ENCODE peak calls at places on chromosome 9, in seven cellular contexts. One of them, this sample, is unnamed.

GRCh38 chr9:110116543-110116885 is 91.4 kb downstream of the C9orf152 start:
- DNase-seq in fibroblast of lung: peak
- DNase-seq in fibroblast of the aortic adventitia: peak
- DNase-seq in Peyer's patch: no peak
- DNase-seq in GM20000: no peak
- DNase-seq in IMR-90: peak
- DNase-seq in kidney epithelial cell: no peak
- DNase-seq in this sample: no peak

GRCh38 chr9:37811906-37812476 is 11.4 kb downstream of the DCAF10 start:
- DNase-seq in fibroblast of the aortic adventitia: no peak
- DNase-seq in GM20000: no peak
- DNase-seq in kidney epithelial cell: no peak
- DNase-seq in fibroblast of lung: no peak
- DNase-seq in Peyer's patch: no peak
- DNase-seq in IMR-90: no peak
- DNase-seq in this sample: no peak

GRCh38 chr9:112280904-112281303 is 52.5 kb downstream of the PTBP3 start:
- DNase-seq in fibroblast of the aortic adventitia: no peak
- DNase-seq in IMR-90: no peak
- DNase-seq in fibroblast of lung: no peak
- DNase-seq in GM20000: no peak
- DNase-seq in kidney epithelial cell: no peak
- DNase-seq in Peyer's patch: no peak
- DNase-seq in this sample: no peak

GRCh38 chr9:38368731-38369130 is 23.8 kb upstream of the ALDH1B1 start:
- DNase-seq in fibroblast of lung: no peak
- DNase-seq in kidney epithelial cell: no peak
- DNase-seq in GM20000: no peak
- DNase-seq in fibroblast of the aortic adventitia: no peak
- DNase-seq in IMR-90: no peak
- DNase-seq in Peyer's patch: no peak
- DNase-seq in this sample: no peak

GRCh38 chr9:89466451-89467277 is 31.2 kb downstream of the SEMA4D start:
- DNase-seq in fibroblast of lung: no peak
- DNase-seq in GM20000: peak
- DNase-seq in fibroblast of the aortic adventitia: no peak
- DNase-seq in kidney epithelial cell: peak
- DNase-seq in Peyer's patch: peak
- DNase-seq in IMR-90: no peak
- DNase-seq in this sample: no peak

GRCh38 chr9:130453487-130453886 is 8.7 kb downstream of the ASS1 start:
- DNase-seq in IMR-90: peak
- DNase-seq in kidney epithelial cell: peak
- DNase-seq in fibroblast of lung: peak
- DNase-seq in fibroblast of the aortic adventitia: peak
- DNase-seq in GM20000: no peak
- DNase-seq in Peyer's patch: no peak
- DNase-seq in this sample: no peak

GRCh38 chr9:136991993-136992818 is at the start of gene PAXX:
- DNase-seq in Peyer's patch: peak
- DNase-seq in fibroblast of the aortic adventitia: peak
- DNase-seq in GM20000: peak
- DNase-seq in fibroblast of lung: peak
- DNase-seq in kidney epithelial cell: peak
- DNase-seq in IMR-90: peak
- DNase-seq in this sample: peak

GRCh38 chr9:101455656-101456235 is 20.2 kb upstream of the ALDOB start:
- DNase-seq in fibroblast of lung: peak
- DNase-seq in IMR-90: peak
- DNase-seq in Peyer's patch: no peak
- DNase-seq in GM20000: no peak
- DNase-seq in fibroblast of the aortic adventitia: peak
- DNase-seq in kidney epithelial cell: no peak
- DNase-seq in this sample: no peak

GRCh38 chr9:85117831-85118230 is 448.3 kb downstream of the NTRK2 start:
- DNase-seq in Peyer's patch: no peak
- DNase-seq in kidney epithelial cell: no peak
- DNase-seq in GM20000: no peak
- DNase-seq in fibroblast of the aortic adventitia: no peak
- DNase-seq in IMR-90: no peak
- DNase-seq in fibroblast of lung: no peak
- DNase-seq in this sample: no peak

GRCh38 chr9:136695435-136695895 is 8.2 kb upstream of the AGPAT2 start:
- DNase-seq in fibroblast of lung: no peak
- DNase-seq in kidney epithelial cell: peak
- DNase-seq in fibroblast of the aortic adventitia: no peak
- DNase-seq in IMR-90: no peak
- DNase-seq in Peyer's patch: no peak
- DNase-seq in GM20000: no peak
- DNase-seq in this sample: no peak

GRCh38 chr9:87683751-87684626 is 41.9 kb upstream of the CTSL start:
- DNase-seq in fibroblast of the aortic adventitia: no peak
- DNase-seq in Peyer's patch: no peak
- DNase-seq in GM20000: no peak
- DNase-seq in fibroblast of lung: no peak
- DNase-seq in IMR-90: no peak
- DNase-seq in kidney epithelial cell: no peak
- DNase-seq in this sample: no peak

GRCh38 chr9:137592767-137593166 is 2.5 kb upstream of the ZMYND19 start:
- DNase-seq in IMR-90: no peak
- DNase-seq in GM20000: no peak
- DNase-seq in kidney epithelial cell: no peak
- DNase-seq in fibroblast of lung: no peak
- DNase-seq in fibroblast of the aortic adventitia: no peak
- DNase-seq in Peyer's patch: no peak
- DNase-seq in this sample: no peak

GRCh38 chr9:14992516-14992915 is 82.3 kb upstream of the FREM1 start:
- DNase-seq in GM20000: no peak
- DNase-seq in kidney epithelial cell: no peak
- DNase-seq in IMR-90: no peak
- DNase-seq in fibroblast of lung: no peak
- DNase-seq in Peyer's patch: no peak
- DNase-seq in fibroblast of the aortic adventitia: peak
- DNase-seq in this sample: no peak

GRCh38 chr9:82212885-82213284 is 224.3 kb downstream of the SPATA31D1 start:
- DNase-seq in fibroblast of the aortic adventitia: no peak
- DNase-seq in IMR-90: no peak
- DNase-seq in kidney epithelial cell: no peak
- DNase-seq in fibroblast of lung: no peak
- DNase-seq in Peyer's patch: no peak
- DNase-seq in GM20000: no peak
- DNase-seq in this sample: no peak

GRCh38 chr9:11443631-11444030 is 830.8 kb upstream of the PTPRD start:
- DNase-seq in fibroblast of lung: no peak
- DNase-seq in IMR-90: no peak
- DNase-seq in kidney epithelial cell: no peak
- DNase-seq in GM20000: no peak
- DNase-seq in fibroblast of the aortic adventitia: no peak
- DNase-seq in Peyer's patch: no peak
- DNase-seq in this sample: no peak

GRCh38 chr9:114283551-114284111 is 39.3 kb upstream of the ORM1 start:
- DNase-seq in IMR-90: no peak
- DNase-seq in fibroblast of the aortic adventitia: no peak
- DNase-seq in kidney epithelial cell: no peak
- DNase-seq in fibroblast of lung: no peak
- DNase-seq in Peyer's patch: no peak
- DNase-seq in GM20000: no peak
- DNase-seq in this sample: no peak

GRCh38 chr9:114287001-114287762 is 35.7 kb upstream of the ORM1 start:
- DNase-seq in GM20000: no peak
- DNase-seq in fibroblast of the aortic adventitia: no peak
- DNase-seq in IMR-90: no peak
- DNase-seq in fibroblast of lung: no peak
- DNase-seq in Peyer's patch: no peak
- DNase-seq in kidney epithelial cell: no peak
- DNase-seq in this sample: no peak

GRCh38 chr9:114284316-114285060 is 38.4 kb upstream of the ORM1 start:
- DNase-seq in fibroblast of lung: no peak
- DNase-seq in GM20000: no peak
- DNase-seq in Peyer's patch: no peak
- DNase-seq in IMR-90: no peak
- DNase-seq in kidney epithelial cell: no peak
- DNase-seq in fibroblast of the aortic adventitia: no peak
- DNase-seq in this sample: no peak

GRCh38 chr9:114286146-114286679 is 36.7 kb upstream of the ORM1 start:
- DNase-seq in Peyer's patch: no peak
- DNase-seq in GM20000: no peak
- DNase-seq in fibroblast of lung: no peak
- DNase-seq in kidney epithelial cell: no peak
- DNase-seq in fibroblast of the aortic adventitia: no peak
- DNase-seq in IMR-90: no peak
- DNase-seq in this sample: no peak

DNA sequence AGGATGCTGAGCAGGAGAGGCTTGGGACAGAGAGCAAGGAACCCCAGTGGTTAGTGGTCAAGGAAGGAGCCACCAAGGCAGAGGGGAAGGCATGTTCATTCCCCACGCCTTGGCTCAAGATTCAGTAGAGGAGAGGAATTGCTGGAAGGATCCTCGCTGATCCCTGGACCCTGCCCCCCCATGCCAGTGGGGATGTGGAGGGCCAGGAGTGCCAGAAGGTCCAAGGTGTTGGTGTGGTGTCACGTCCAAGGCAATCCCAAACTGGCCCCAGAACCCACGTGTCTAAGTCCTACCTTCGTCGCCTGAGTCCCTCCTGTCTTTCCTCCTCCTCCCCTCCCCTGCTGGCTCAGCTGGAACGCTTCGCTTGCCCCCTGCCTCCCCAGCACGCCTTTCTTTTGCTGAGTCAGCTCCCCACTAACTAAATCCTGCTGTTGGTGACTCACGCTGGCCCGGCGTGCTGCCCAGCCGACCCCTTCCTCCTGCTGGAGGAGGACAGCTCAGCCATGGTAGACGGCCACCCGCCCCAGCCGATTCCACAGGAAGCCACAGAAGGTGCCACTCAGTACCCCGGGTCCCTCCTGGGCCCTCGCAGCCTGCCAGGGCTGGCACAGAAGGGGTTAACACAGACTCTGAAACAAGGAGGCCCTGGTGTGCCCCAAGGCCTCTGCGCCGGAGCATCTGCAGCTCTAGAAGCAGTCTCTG is 37.6 kb upstream of the ORM1 start:
- DNase-seq in Peyer's patch: no peak
- DNase-seq in GM20000: no peak
- DNase-seq in IMR-90: peak
- DNase-seq in fibroblast of the aortic adventitia: peak
- DNase-seq in fibroblast of lung: peak
- DNase-seq in kidney epithelial cell: peak
- DNase-seq in this sample: no peak
- TF ChIP-seq CTCF in Peyer's patch: no peak
- TF ChIP-seq CTCF in GM20000: no peak
- TF ChIP-seq CTCF in IMR-90: peak
- TF ChIP-seq CTCF in fibroblast of the aortic adventitia: peak
- TF ChIP-seq CTCF in fibroblast of lung: peak
- TF ChIP-seq CTCF in kidney epithelial cell: peak
- TF ChIP-seq CTCF in this sample: no peak

GRCh38 chr9:90903731-90904422 is 102.3 kb downstream of the SYK start:
- DNase-seq in Peyer's patch: no peak
- DNase-seq in IMR-90: no peak
- DNase-seq in kidney epithelial cell: no peak
- DNase-seq in fibroblast of lung: no peak
- DNase-seq in GM20000: no peak
- DNase-seq in fibroblast of the aortic adventitia: no peak
- DNase-seq in this sample: no peak

GRCh38 chr9:90900130-90900529 is 98.5 kb downstream of the SYK start:
- DNase-seq in fibroblast of the aortic adventitia: peak
- DNase-seq in IMR-90: peak
- DNase-seq in Peyer's patch: no peak
- DNase-seq in kidney epithelial cell: no peak
- DNase-seq in fibroblast of lung: no peak
- DNase-seq in GM20000: no peak
- DNase-seq in this sample: no peak

GRCh38 chr9:90899287-90899686 is 97.7 kb downstream of the SYK start:
- DNase-seq in GM20000: no peak
- DNase-seq in fibroblast of lung: no peak
- DNase-seq in kidney epithelial cell: no peak
- DNase-seq in IMR-90: no peak
- DNase-seq in fibroblast of the aortic adventitia: no peak
- DNase-seq in Peyer's patch: no peak
- DNase-seq in this sample: no peak

GRCh38 chr9:90905079-90905478 is 103.5 kb downstream of the SYK start:
- DNase-seq in kidney epithelial cell: no peak
- DNase-seq in fibroblast of the aortic adventitia: no peak
- DNase-seq in GM20000: no peak
- DNase-seq in fibroblast of lung: no peak
- DNase-seq in Peyer's patch: no peak
- DNase-seq in IMR-90: no peak
- DNase-seq in this sample: no peak

GRCh38 chr9:90901933-90902332 is 100.3 kb downstream of the SYK start:
- DNase-seq in GM20000: no peak
- DNase-seq in kidney epithelial cell: no peak
- DNase-seq in fibroblast of lung: no peak
- DNase-seq in IMR-90: no peak
- DNase-seq in fibroblast of the aortic adventitia: no peak
- DNase-seq in Peyer's patch: no peak
- DNase-seq in this sample: no peak
- TF ChIP-seq CTCF in GM20000: no peak
- TF ChIP-seq CTCF in kidney epithelial cell: no peak
- TF ChIP-seq CTCF in fibroblast of lung: no peak
- TF ChIP-seq CTCF in IMR-90: no peak
- TF ChIP-seq CTCF in fibroblast of the aortic adventitia: no peak
- TF ChIP-seq CTCF in Peyer's patch: no peak
- TF ChIP-seq CTCF in this sample: no peak

GRCh38 chr9:96245399-96245798 is 56.6 kb downstream of the HSD17B3 start:
- DNase-seq in fibroblast of lung: no peak
- DNase-seq in fibroblast of the aortic adventitia: no peak
- DNase-seq in IMR-90: no peak
- DNase-seq in kidney epithelial cell: no peak
- DNase-seq in GM20000: no peak
- DNase-seq in Peyer's patch: no peak
- DNase-seq in this sample: peak
- TF ChIP-seq CTCF in fibroblast of lung: no peak
- TF ChIP-seq CTCF in fibroblast of the aortic adventitia: no peak
- TF ChIP-seq CTCF in IMR-90: no peak
- TF ChIP-seq CTCF in kidney epithelial cell: no peak
- TF ChIP-seq CTCF in GM20000: no peak
- TF ChIP-seq CTCF in Peyer's patch: no peak
- TF ChIP-seq CTCF in this sample: peak

DNA sequence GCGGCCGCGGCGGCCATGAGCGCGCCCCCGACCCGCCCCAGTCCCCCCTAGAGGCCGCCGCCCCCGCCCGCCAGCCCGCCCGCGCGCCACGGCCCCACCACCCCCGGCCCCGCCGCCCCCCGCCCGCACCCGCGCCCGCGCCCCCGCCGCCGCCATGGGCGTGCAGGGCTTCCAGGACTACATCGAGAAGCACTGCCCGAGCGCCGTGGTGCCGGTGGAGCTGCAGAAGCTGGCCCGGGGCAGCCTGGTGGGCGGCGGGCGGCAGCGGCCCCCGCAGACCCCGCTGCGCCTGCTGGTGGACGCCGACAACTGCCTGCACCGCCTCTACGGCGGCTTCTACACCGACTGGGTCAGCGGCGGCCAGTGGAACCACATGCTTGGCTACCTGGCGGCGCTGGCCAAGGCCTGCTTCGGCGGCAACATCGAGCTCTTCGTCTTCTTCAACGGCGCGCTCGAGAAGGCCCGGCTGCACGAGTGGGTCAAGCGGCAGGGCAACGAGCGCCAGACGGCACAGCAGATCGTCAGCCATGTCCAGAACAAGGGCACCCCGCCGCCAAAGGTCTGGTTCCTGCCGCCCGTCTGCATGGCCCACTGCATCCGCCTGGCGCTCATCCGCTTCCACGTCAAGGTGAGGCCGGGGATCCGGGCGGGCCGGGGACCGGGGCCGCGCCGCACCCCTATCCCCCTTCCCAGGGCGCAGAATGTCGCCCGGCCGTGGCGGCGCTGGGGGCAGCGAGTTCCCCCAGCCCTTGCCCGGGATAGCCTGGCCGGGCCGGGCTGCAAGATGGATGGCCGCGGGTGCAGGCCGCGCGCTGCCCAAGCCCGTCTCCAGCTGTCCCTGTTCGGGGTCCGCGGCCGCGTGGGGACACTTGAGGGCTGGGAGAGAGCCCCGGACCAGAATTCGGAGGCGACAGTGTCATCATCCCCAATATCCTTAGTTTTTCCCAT is 551 bp downstream of the FAM120A start:
- DNase-seq in GM20000: peak
- DNase-seq in Peyer's patch: peak
- DNase-seq in IMR-90: peak
- DNase-seq in fibroblast of the aortic adventitia: peak
- DNase-seq in kidney epithelial cell: no peak
- DNase-seq in fibroblast of lung: peak
- DNase-seq in this sample: peak
- TF ChIP-seq CTCF in GM20000: no peak
- TF ChIP-seq CTCF in Peyer's patch: peak
- TF ChIP-seq CTCF in IMR-90: peak
- TF ChIP-seq CTCF in fibroblast of the aortic adventitia: peak
- TF ChIP-seq CTCF in kidney epithelial cell: no peak
- TF ChIP-seq CTCF in fibroblast of lung: no peak
- TF ChIP-seq CTCF in this sample: peak